ENCODE peak calls at places on chromosomes 16 and 17, in seven cellular contexts. J is tibial nerve, A is A549, W is ovary, O is GM12878, G is sigmoid colon, Z is stomach. E is an unnamed sample.

GRCh38 chr16:46976550-46976949 is 3.1 kb upstream of the DNAJA2 start:
- DNase-seq in Z (peak; percentile 38), O (no peak), A (no peak), G (no peak), J (no peak), W (no peak), E (no peak)

GRCh38 chr17:18182190-18182977 is 1.2 kb upstream of the ALKBH5 start:
- DNase-seq in W (peak; percentile 58), A (no peak), Z (peak; percentile 94), J (no peak), O (no peak), G (no peak), E (no peak)

GRCh38 chr17:49567871-49568694 is 7.6 kb upstream of the NXPH3 start:
- DNase-seq in O (no peak), G (peak; percentile 96), Z (peak; percentile 93), W (peak; percentile 92), J (peak; percentile 85), A (peak; percentile 78), E (peak; percentile 97)

GRCh38 chr17:1865252-1866037 is 35.6 kb downstream of the RPA1 start:
- DNase-seq in Z (peak; percentile 46), O (no peak), W (no peak), J (no peak), A (peak; percentile 72), G (no peak), E (no peak)

GRCh38 chr16:11401161-11402050 is 56.1 kb downstream of the RMI2 start:
- DNase-seq in J (no peak), W (no peak), Z (peak; percentile 95), G (peak; percentile 51), A (no peak), O (no peak), E (no peak)

GRCh38 chr17:178292-179065 is 3.0 kb downstream of the DOC2B start:
- DNase-seq in O (no peak), W (no peak), A (no peak), G (no peak), J (no peak), Z (no peak), E (no peak)

GRCh38 chr16:56977823-56978430 is 11.4 kb upstream of the NLRC5 start:
- DNase-seq in W (no peak), O (no peak), Z (no peak), G (no peak), A (no peak), J (no peak), E (no peak)

GRCh38 chr17:79404136-79404911 is 206.5 kb downstream of the RBFOX3 start:
- DNase-seq in O (no peak), W (no peak), Z (no peak), G (no peak), A (no peak), J (no peak), E (no peak)

GRCh38 chr17:50908140-50908859 is 42.1 kb upstream of the TOB1 start:
- DNase-seq in J (no peak), O (no peak), Z (no peak), W (no peak), A (no peak), G (no peak), E (no peak)

GRCh38 chr17:50911450-50911849 is 45.3 kb upstream of the TOB1 start:
- DNase-seq in A (no peak), Z (no peak), J (no peak), O (no peak), W (no peak), G (no peak), E (no peak)

GRCh38 chr17:50906443-50906842 is 40.3 kb upstream of the TOB1 start:
- DNase-seq in W (no peak), Z (no peak), J (no peak), G (no peak), O (no peak), A (no peak), E (no peak)

GRCh38 chr17:50909765-50910661 is 43.9 kb upstream of the TOB1 start:
- DNase-seq in W (no peak), A (no peak), G (no peak), O (no peak), Z (no peak), J (no peak), E (no peak)

DNA sequence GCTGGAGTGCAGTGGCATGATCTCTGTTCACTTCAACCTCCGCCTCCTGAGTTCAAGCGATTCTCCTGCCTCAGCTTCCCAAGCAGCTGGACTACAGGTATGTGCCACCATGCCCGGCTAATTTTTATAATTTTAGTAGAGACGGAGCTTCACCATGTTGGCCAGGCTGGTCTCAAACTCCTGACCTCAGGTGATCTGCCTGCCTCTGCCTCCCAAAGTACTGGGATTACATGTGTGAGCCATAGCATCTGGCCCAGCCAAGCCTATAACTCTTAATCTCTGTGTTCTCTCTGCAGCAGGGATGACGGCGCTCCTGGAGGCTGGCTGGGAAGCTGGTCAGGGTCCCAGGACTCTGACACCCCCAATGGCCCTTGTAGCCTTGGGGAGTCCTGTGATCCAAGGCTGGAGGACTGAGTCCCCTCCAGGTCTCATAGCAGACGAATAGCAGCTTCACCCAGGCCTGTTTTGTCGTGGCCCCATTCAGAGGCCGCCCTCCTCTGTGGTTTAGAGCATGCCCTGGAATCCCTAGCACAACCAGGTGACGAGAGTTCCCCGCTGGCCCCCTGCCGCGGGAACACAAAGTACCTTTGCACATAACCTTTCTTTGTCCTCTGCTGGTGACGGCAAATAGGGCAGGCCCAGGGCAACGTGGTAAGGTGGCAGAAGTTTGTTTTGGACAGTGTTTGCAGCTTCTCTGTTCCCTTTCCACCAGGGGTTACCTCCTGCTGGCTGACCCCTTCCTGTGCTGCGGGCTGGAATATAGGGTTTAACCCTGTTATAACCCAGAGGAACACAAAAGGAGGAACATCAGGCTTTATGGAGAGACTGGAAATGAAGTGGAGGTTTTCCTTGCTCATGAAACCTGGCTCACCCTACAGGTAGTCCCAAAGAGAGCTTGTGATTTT is 43.0 kb upstream of the TOB1 start:
- DNase-seq in Z (peak; percentile 95), J (peak; percentile 46), G (no peak), O (no peak), A (no peak), W (no peak), E (no peak)
- TF ChIP-seq POLR2A in Z (no peak), J (no peak), G (no peak), O (no peak), A (no peak), W (no peak), E (no peak)

GRCh38 chr16:12412252-12412651 is 391.4 kb downstream of the CPPED1 start:
- DNase-seq in A (no peak), W (no peak), Z (no peak), O (no peak), G (no peak), J (no peak), E (no peak)
- TF ChIP-seq EP300 in A (no peak), W (no peak), Z (no peak), O (no peak), G (no peak), J (no peak), E (no peak)

GRCh38 chr17:14808425-14808824 is 456.7 kb downstream of the PMP22 start:
- DNase-seq in A (no peak), Z (no peak), W (no peak), O (no peak), J (no peak), G (no peak), E (no peak)
- TF ChIP-seq POLR2A in A (no peak), Z (no peak), W (no peak), O (no peak), J (no peak), G (no peak), E (no peak)

DNA sequence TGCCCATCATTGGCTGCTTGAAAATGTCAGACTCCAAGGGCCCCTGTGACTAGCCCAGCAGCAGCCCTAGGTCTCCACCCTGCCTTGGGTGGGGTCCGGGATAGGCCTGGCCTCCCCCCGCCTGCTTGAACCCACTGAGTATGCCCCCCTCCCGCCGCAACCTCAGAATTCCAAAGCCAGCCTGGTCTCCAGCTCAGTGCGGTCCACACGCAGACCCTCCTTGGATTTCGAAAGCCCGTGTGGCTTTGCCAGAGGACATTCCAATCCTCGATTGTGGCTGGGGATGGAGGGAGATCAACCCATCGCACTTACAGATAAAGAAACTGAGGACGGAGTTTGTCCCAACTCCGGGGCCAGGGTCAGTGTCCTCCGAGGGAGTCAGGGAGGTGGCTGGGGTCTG is 6.4 kb downstream of the DPEP1 start:
- DNase-seq in W (no peak), G (no peak), O (no peak), J (no peak), Z (no peak), A (no peak), E (no peak)
- TF ChIP-seq EP300 in W (no peak), G (no peak), O (no peak), J (no peak), Z (no peak), A (no peak), E (no peak)

GRCh38 chr17:16440814-16441629 is 25.7 kb downstream of the TRPV2 start:
- DNase-seq in G (no peak), A (no peak), Z (no peak), J (no peak), W (no peak), O (no peak), E (no peak)
- TF ChIP-seq POLR2A in G (no peak), A (no peak), Z (no peak), J (no peak), W (no peak), O (peak; percentile 27), E (no peak)

GRCh38 chr16:2385441-2385840 is 43.8 kb upstream of the CCNF start:
- DNase-seq in J (no peak), W (no peak), G (no peak), O (no peak), A (no peak), Z (no peak), E (no peak)

GRCh38 chr16:2386990-2387389 is 42.3 kb upstream of the CCNF start:
- DNase-seq in G (no peak), A (no peak), W (no peak), O (no peak), Z (no peak), J (no peak), E (no peak)

GRCh38 chr16:2388139-2388874 is 40.9 kb upstream of the CCNF start:
- DNase-seq in O (no peak), G (no peak), W (no peak), A (no peak), J (no peak), Z (no peak), E (no peak)

DNA sequence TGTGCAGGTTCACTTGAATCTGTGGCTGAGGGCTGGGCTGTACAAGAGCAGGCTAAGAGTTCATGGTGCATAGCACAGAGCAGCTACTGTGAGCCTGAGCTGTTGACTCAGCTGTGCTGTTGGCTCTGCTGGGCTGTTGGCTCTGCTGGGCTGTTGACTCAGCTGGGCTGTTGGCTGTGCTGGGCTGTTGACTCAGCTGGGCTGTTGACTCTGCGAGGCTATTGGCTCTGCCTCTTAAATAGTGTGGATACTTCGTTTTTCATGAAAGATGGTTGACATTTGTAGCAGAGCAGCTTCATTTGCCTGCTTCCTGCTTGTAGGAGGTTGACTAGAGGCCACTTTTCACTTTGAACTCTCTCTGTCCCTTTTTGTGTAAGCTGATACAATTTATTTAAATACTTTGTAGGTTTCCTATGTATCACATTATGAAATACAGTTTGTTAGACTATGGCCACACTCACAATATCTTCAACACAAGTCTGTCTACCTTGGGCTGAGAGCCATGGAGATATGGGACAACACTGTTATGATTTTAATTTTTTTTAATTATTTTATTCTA is 40.3 kb upstream of the CCNF start:
- DNase-seq in W (no peak), G (no peak), J (no peak), A (no peak), O (no peak), Z (peak; percentile 84), E (no peak)
- TF ChIP-seq EP300 in W (no peak), G (no peak), J (no peak), A (no peak), O (no peak), Z (no peak), E (no peak)

E was measured in esophagus muscularis mucosa.